ENCODE peak calls at places on chromosomes 12 and 14, in ten cellular contexts. L is T-cell; I is CD8-positive, alpha-beta T cell; U is activated B cell treated with CpG ODN at 0.5 μM for 24 hours; H is activated naive CD8-positive, alpha-beta T cell treated with anti-CD3 and anti-CD28 coated beads, Interleukin-2, amount 10 ng/mL, durations not matched to agents 7 days and 5 days; B is DND-41; G is heart left ventricle; F is aorta; M is activated T-cell treated with anti-CD3 and anti-CD28 coated beads, Interleukin-2, amount 50 U/mL, for 72 hours; N is activated CD8-positive, alpha-beta T cell treated with anti-CD3 and anti-CD28 coated beads, Interleukin-2, amount 10 ng/mL, durations not matched to agents 7 days and 5 days. T is an unnamed sample.

GRCh38 chr12:53011889-53012288 is 5.6 kb downstream of the EIF4B start:
- ATAC-seq in L (no peak), I (no peak), U (no peak), H (no peak), B (no peak), G (no peak), F (no peak), M (no peak), N (no peak), T (no peak)

GRCh38 chr12:20274008-20274407 is 94.3 kb upstream of the PDE3A start:
- ATAC-seq in L (no peak), I (no peak), U (no peak), H (no peak), B (no peak), G (peak), F (peak), M (no peak), N (no peak), T (no peak)

GRCh38 chr14:29911815-29912214 is 15.8 kb downstream of the PRKD1 start:
- ATAC-seq in L (no peak), I (no peak), U (no peak), H (no peak), B (no peak), G (no peak), F (no peak), M (no peak), N (no peak), T (no peak)

GRCh38 chr12:4579305-4580097 is 17.5 kb downstream of the DYRK4 start:
- ATAC-seq in L (no peak), I (no peak), U (peak), H (peak), B (no peak), G (no peak), F (no peak), M (no peak), N (no peak), T (no peak)

GRCh38 chr12:132071837-132072384 is 72.2 kb downstream of the DDX51 start:
- ATAC-seq in L (no peak), I (no peak), U (peak), H (no peak), B (no peak), G (no peak), F (no peak), M (no peak), N (no peak), T (no peak)

GRCh38 chr12:40012709-40013108 is 93.2 kb downstream of the SLC2A13 start:
- ATAC-seq in L (no peak), I (no peak), U (no peak), H (no peak), B (no peak), G (peak), F (no peak), M (no peak), N (no peak), T (no peak)

GRCh38 chr12:116278259-116278595 is 734 bp upstream of the MED13L start:
- ATAC-seq in L (no peak), I (no peak), U (no peak), H (no peak), B (no peak), G (no peak), F (no peak), M (no peak), N (no peak), T (no peak)

GRCh38 chr12:117188961-117189724 is 1.1 kb downstream of the FBXO21 start:
- ATAC-seq in L (no peak), I (no peak), U (no peak), H (no peak), B (no peak), G (peak), F (peak), M (no peak), N (no peak), T (no peak)

GRCh38 chr14:39733741-39734140 is 301.5 kb upstream of the FBXO33 start:
- ATAC-seq in L (no peak), I (no peak), U (no peak), H (no peak), B (no peak), G (no peak), F (peak), M (no peak), N (no peak), T (no peak)

GRCh38 chr12:57119294-57119693 is 8.1 kb upstream of the STAT6 start:
- ATAC-seq in L (no peak), I (no peak), U (no peak), H (no peak), B (no peak), G (no peak), F (no peak), M (peak), N (no peak), T (no peak)